ENCODE peak calls at places on chromosomes 3 and 15, in four cellular contexts. V is psoas muscle, A is endothelial cell, X is H1. B is an unnamed sample.
A peak's percentile ranks its signal among the peaks of the same experiment; 100 is the strongest.

GRCh38 chr3:197465996-197466549 is 89.7 kb downstream of the BDH1 start:
- DNase-seq in V (no peak), A (no peak), X (no peak), B (no peak)

GRCh38 chr15:25690673-25691543 is 172.2 kb downstream of the ATP10A start:
- DNase-seq in V (no peak), A (no peak), X (no peak), B (no peak)

GRCh38 chr15:66565731-66566130 is at the start of gene LCTL:
- DNase-seq in V (no peak), A (no peak), X (no peak), B (no peak)

GRCh38 chr3:135792174-135792573 is 173.4 kb upstream of the PPP2R3A start:
- DNase-seq in V (no peak), A (peak; percentile 23), X (no peak), B (no peak)

GRCh38 chr3:137121704-137122314 is 164.0 kb downstream of the IL20RB start:
- DNase-seq in V (no peak), A (peak; percentile 37), X (no peak), B (no peak)

GRCh38 chr15:87881001-87881400 is 375.5 kb downstream of the NTRK3 start:
- DNase-seq in V (no peak), A (no peak), X (no peak), B (no peak)

GRCh38 chr15:27833974-27834373 is 265.1 kb downstream of the OCA2 start:
- DNase-seq in V (no peak), A (no peak), X (no peak), B (no peak)

GRCh38 chr3:157280786-157281185 is 120.8 kb upstream of the CCNL1 start:
- DNase-seq in V (no peak), A (no peak), X (no peak), B (no peak)

GRCh38 chr15:58267026-58267425 is 128.8 kb downstream of the AQP9 start:
- DNase-seq in V (no peak), A (no peak), X (no peak), B (no peak)

GRCh38 chr15:70505411-70505919 is 257.9 kb downstream of the UACA start:
- DNase-seq in V (no peak), A (no peak), X (no peak), B (no peak)

GRCh38 chr3:196192036-196193001 is 18.9 kb downstream of the ZDHHC19 start:
- DNase-seq in V (peak; percentile 77), A (no peak), X (no peak), B (peak; percentile 68)

GRCh38 chr3:30531017-30531570 is 75.3 kb upstream of the TGFBR2 start:
- DNase-seq in V (no peak), A (no peak), X (no peak), B (no peak)

GRCh38 chr3:112667599-112667998 is 26.7 kb upstream of the CCDC80 start:
- DNase-seq in V (no peak), A (no peak), X (no peak), B (no peak)

GRCh38 chr3:170560296-170560695 is 25.6 kb downstream of the SLC7A14 start:
- DNase-seq in V (no peak), A (no peak), X (no peak), B (no peak)

GRCh38 chr15:62142736-62143135 is 22.3 kb downstream of the C2CD4B start:
- DNase-seq in V (no peak), A (no peak), X (no peak), B (no peak)

GRCh38 chr15:62137216-62137884 is 27.7 kb downstream of the C2CD4B start:
- DNase-seq in V (no peak), A (no peak), X (no peak), B (no peak)

GRCh38 chr15:62138124-62138523 is 27.0 kb downstream of the C2CD4B start:
- DNase-seq in V (no peak), A (no peak), X (no peak), B (no peak)

GRCh38 chr15:62141643-62142588 is 23.2 kb downstream of the C2CD4B start:
- DNase-seq in V (no peak), A (no peak), X (no peak), B (no peak)

DNA sequence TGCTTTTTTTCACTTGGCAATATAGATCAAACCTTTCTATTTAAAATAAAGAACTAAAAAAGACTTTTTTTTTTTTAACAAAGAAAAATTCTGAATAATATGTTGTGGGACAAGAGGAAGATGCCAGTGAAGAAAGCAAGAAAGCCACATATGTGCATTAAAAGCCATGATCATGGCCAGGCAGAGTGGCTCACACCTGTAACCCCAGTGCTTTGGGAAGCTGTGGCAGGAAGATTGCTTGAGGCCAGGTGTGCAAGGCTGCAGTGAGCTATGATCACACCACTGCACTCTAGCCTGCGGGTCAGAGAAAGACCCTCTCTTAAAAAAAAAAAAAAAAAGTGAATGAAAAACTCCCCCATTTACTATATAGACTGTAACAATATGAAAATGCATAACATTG is 23.9 kb downstream of the C2CD4B start:
- DNase-seq in V (no peak), A (no peak), X (no peak), B (no peak)
- TF ChIP-seq CTCF in V (no peak), A (no peak), X (no peak), B (no peak)

GRCh38 chr15:52678468-52679231 is 538 bp downstream of the ATOSA start:
- DNase-seq in V (peak; percentile 89), A (peak; percentile 68), X (peak; percentile 7), B (peak; percentile 57)
- TF ChIP-seq CTCF in V (no peak), A (no peak), X (no peak), B (no peak)

DNA sequence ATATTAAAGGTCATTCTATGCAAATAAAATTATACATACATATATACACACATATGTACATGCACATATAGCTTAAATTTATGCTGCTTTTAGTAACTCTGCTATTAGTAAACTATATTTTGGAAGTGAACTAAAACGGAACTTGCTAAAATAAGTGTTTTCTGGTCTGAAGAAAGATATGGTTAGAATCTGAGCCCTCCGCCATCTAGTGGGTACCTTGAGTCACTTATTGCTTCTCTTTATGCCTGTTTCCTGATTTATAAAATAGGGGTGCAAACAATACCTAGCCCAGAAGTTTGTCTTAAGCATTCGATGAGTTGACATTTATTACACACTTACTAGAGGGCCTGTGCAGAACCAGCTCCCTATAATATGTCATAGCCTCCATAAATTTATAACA is 255.7 kb downstream of the CNTN6 start:
- DNase-seq in V (no peak), A (no peak), X (no peak), B (no peak)
- TF ChIP-seq CTCF in V (no peak), A (no peak), X (no peak), B (no peak)

GRCh38 chr3:116586285-116586944 is 123.2 kb upstream of the TUSC7 start:
- DNase-seq in V (no peak), A (no peak), X (no peak), B (no peak)
- TF ChIP-seq CTCF in V (no peak), A (no peak), X (no peak), B (no peak)

DNA sequence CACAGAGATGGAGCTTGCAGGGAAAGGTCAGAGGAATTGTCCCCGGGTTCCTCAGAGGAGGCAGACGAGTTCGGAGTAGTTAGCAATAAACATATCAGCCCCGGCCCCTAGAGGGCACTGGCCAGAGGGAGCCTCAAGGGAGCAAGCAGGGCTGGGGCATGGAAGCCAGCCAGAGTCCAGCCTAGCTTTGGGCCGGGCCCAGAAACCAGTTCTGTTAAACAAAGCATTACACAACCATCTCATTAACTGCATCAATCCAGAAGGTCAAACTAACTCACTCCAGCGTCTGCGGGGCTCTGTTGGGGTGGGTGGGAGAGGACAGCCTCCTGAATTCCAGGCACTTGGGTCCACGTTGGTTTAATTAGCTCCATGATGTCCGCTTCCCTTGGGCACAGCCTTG is 41.0 kb upstream of the IREB2 start:
- DNase-seq in V (peak; percentile 77), A (no peak), X (no peak), B (no peak)
- TF ChIP-seq CTCF in V (peak; percentile 39), A (no peak), X (peak; percentile 66), B (no peak)

GRCh38 chr3:120147072-120147871 is 53.0 kb upstream of the GSK3B start:
- DNase-seq in V (no peak), A (no peak), X (no peak), B (no peak)
- TF ChIP-seq CTCF in V (no peak), A (no peak), X (peak; percentile 68), B (no peak)

GRCh38 chr3:9500108-9501050 is 53.2 kb downstream of the LHFPL4 start:
- DNase-seq in V (peak; percentile 74), A (peak; percentile 96), X (peak; percentile 63), B (peak; percentile 53)
- TF ChIP-seq CTCF in V (peak; percentile 36), A (peak; percentile 72), X (peak; percentile 92), B (no peak)

DNA sequence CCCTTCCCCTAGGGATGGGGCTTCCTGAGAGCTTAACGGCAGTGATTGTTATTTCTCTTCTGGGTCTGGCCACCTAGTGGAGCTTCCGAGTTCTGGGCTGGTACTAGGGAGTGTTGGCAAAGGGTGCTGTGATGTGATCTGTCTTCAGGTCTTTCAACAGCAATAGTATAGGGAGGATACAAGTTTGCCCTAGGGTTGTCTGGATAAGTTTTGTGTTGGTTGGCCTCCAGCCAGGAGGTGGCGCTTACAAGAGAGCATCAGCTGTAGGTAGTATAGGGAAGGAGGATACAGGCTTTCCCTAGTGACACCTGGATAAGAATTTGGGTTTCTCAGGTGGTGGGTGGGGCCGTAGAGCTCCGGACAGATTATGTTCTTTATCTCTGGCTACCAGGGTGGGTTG is 19.2 kb upstream of the CPOX start:
- DNase-seq in V (no peak), A (no peak), X (peak; percentile 38), B (no peak)
- TF ChIP-seq CTCF in V (no peak), A (no peak), X (peak; percentile 56), B (no peak)

B was measured in activated B cell treated with CpG ODN at 0.5 μM for 24 hours.